ENCODE peak calls at places on chromosome 20, in five cellular contexts. L is B cell, H is GM12878, J is pancreas, I is AG10803. R is an unnamed sample.

GRCh38 chr20:51354191-51354768 is 188.2 kb downstream of the NFATC2 start:
- DNase-seq in L (no peak), H (no peak), J (no peak), I (no peak), R (no peak)

GRCh38 chr20:46959081-46959692 is 64.5 kb downstream of the EYA2 start:
- DNase-seq in L (no peak), H (no peak), J (no peak), I (peak), R (no peak)

GRCh38 chr20:17916365-17916996 is 52.1 kb downstream of the SNX5 start:
- DNase-seq in L (no peak), H (no peak), J (no peak), I (peak), R (no peak)

GRCh38 chr20:38186788-38187221 is 21.7 kb upstream of the TGM2 start:
- DNase-seq in L (no peak), H (no peak), J (no peak), I (no peak), R (no peak)

GRCh38 chr20:57809661-57810172 is 99.9 kb upstream of the PMEPA1 start:
- DNase-seq in L (no peak), H (no peak), J (no peak), I (peak), R (no peak)

GRCh38 chr20:46027245-46027853 is 1.7 kb upstream of the SLC12A5 start:
- DNase-seq in L (peak), H (no peak), J (no peak), I (peak), R (no peak)

GRCh38 chr20:54364365-54364764 is 111.0 kb upstream of the DOK5 start:
- DNase-seq in L (no peak), H (no peak), J (no peak), I (no peak), R (no peak)

GRCh38 chr20:31675828-31676533 is 38.3 kb downstream of the COX4I2 start:
- DNase-seq in L (peak), H (no peak), J (no peak), I (no peak), R (no peak)

GRCh38 chr20:32737371-32738223 is 5.7 kb downstream of the COMMD7 start:
- DNase-seq in L (no peak), H (no peak), J (no peak), I (peak), R (no peak)

GRCh38 chr20:23233341-23233740 is 117.2 kb upstream of the NXT1 start:
- DNase-seq in L (no peak), H (no peak), J (no peak), I (no peak), R (no peak)

GRCh38 chr20:41894255-41894963 is 276.2 kb upstream of the CHD6 start:
- DNase-seq in L (no peak), H (no peak), J (no peak), I (no peak), R (no peak)

GRCh38 chr20:23180451-23180921 is 94.4 kb upstream of the CD93 start:
- DNase-seq in L (no peak), H (no peak), J (no peak), I (no peak), R (no peak)

GRCh38 chr20:63979549-63980316 is at the start of gene SAMD10:
- DNase-seq in L (peak), H (peak), J (no peak), I (no peak), R (no peak)

GRCh38 chr20:17679786-17680127 is 2.3 kb downstream of the RRBP1 start:
- DNase-seq in L (no peak), H (no peak), J (peak), I (no peak), R (no peak)

GRCh38 chr20:11918280-11918952 is 723 bp downstream of the BTBD3 start:
- DNase-seq in L (no peak), H (no peak), J (no peak), I (no peak), R (no peak)

GRCh38 chr20:18388860-18389259 is 78.0 kb downstream of the DZANK1 start:
- DNase-seq in L (no peak), H (no peak), J (no peak), I (peak), R (no peak)

GRCh38 chr20:36644032-36644712 is 1.8 kb downstream of the SLA2 start:
- DNase-seq in L (no peak), H (no peak), J (no peak), I (no peak), R (no peak)

GRCh38 chr20:33423141-33423834 is 20.3 kb downstream of the SNTA1 start:
- DNase-seq in L (no peak), H (no peak), J (no peak), I (peak), R (no peak)

GRCh38 chr20:59939052-59939878 is 840 bp downstream of the PPP1R3D start:
- DNase-seq in L (peak), H (no peak), J (no peak), I (no peak), R (no peak)

GRCh38 chr20:56987992-56988391 is 278.4 kb downstream of the BMP7 start:
- DNase-seq in L (no peak), H (no peak), J (no peak), I (no peak), R (no peak)

GRCh38 chr20:53579581-53580375 is 13.9 kb downstream of the ZNF217 start:
- DNase-seq in L (no peak), H (no peak), J (peak), I (peak), R (peak)

GRCh38 chr20:37880726-37881591 is 22.0 kb upstream of the VSTM2L start:
- DNase-seq in L (no peak), H (no peak), J (no peak), I (no peak), R (no peak)

GRCh38 chr20:63750807-63751470 is 11.4 kb downstream of the SLC2A4RG start:
- DNase-seq in L (no peak), H (no peak), J (no peak), I (no peak), R (no peak)

GRCh38 chr20:46255440-46256104 is 52.7 kb downstream of the CDH22 start:
- DNase-seq in L (no peak), H (no peak), J (peak), I (no peak), R (no peak)

GRCh38 chr20:26308961-26309360 is 612.3 kb upstream of the ZNF337 start:
- DNase-seq in L (no peak), H (no peak), J (no peak), I (no peak), R (no peak)

GRCh38 chr20:29419378-29419777 is 1838.1 kb upstream of the DEFB115 start:
- DNase-seq in L (no peak), H (no peak), J (no peak), I (no peak), R (no peak)

GRCh38 chr20:51326241-51326819 is 216.2 kb downstream of the NFATC2 start:
- DNase-seq in L (no peak), H (no peak), J (no peak), I (peak), R (no peak)

GRCh38 chr20:39253051-39253682 is 291.0 kb downstream of the DHX35 start:
- DNase-seq in L (no peak), H (no peak), J (no peak), I (no peak), R (no peak)

GRCh38 chr20:1803216-1804128 is 91.7 kb upstream of the SIRPA start:
- DNase-seq in L (peak), H (no peak), J (no peak), I (peak), R (peak)

GRCh38 chr20:49724637-49725606 is 11.2 kb upstream of the B4GALT5 start:
- DNase-seq in L (peak), H (no peak), J (peak), I (peak), R (peak)

GRCh38 chr20:20711413-20711812 is 1.0 kb downstream of the RALGAPA2 start:
- DNase-seq in L (peak), H (no peak), J (peak), I (no peak), R (no peak)

GRCh38 chr20:48962976-48963730 is 41.6 kb downstream of the ARFGEF2 start:
- DNase-seq in L (no peak), H (no peak), J (no peak), I (no peak), R (no peak)

GRCh38 chr20:47741669-47742345 is 43.5 kb downstream of the SULF2 start:
- DNase-seq in L (no peak), H (no peak), J (no peak), I (no peak), R (no peak)

GRCh38 chr20:49948809-49949507 is 12.8 kb downstream of the RNF114 start:
- DNase-seq in L (no peak), H (no peak), J (no peak), I (peak), R (no peak)

GRCh38 chr20:62381202-62381797 is 5.6 kb upstream of the RPS21 start:
- DNase-seq in L (no peak), H (no peak), J (no peak), I (no peak), R (no peak)

DNA sequence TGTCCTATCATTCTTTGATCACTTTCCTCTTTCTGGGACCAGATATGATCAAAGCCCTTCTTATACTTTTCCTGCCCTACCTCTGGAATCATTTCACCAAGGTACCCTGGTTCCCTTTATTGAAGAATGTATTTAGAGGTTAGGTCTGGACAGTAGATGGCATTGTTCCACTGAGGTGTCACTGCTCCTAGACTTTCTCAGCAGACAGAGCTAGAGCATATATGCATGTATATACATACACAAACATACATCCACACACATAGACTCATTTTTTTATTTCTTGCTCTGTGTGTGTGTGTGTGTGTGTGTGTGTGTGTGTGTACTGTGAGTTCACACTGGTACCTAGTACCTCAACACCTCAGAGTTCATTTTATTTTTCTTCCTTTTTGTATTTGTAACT is 40.9 kb downstream of the PTPRA start:
- DNase-seq in L (no peak), H (no peak), J (no peak), I (no peak), R (no peak)
- TF ChIP-seq CTCF in L (no peak), H (peak), J (no peak), I (no peak), R (no peak)

DNA sequence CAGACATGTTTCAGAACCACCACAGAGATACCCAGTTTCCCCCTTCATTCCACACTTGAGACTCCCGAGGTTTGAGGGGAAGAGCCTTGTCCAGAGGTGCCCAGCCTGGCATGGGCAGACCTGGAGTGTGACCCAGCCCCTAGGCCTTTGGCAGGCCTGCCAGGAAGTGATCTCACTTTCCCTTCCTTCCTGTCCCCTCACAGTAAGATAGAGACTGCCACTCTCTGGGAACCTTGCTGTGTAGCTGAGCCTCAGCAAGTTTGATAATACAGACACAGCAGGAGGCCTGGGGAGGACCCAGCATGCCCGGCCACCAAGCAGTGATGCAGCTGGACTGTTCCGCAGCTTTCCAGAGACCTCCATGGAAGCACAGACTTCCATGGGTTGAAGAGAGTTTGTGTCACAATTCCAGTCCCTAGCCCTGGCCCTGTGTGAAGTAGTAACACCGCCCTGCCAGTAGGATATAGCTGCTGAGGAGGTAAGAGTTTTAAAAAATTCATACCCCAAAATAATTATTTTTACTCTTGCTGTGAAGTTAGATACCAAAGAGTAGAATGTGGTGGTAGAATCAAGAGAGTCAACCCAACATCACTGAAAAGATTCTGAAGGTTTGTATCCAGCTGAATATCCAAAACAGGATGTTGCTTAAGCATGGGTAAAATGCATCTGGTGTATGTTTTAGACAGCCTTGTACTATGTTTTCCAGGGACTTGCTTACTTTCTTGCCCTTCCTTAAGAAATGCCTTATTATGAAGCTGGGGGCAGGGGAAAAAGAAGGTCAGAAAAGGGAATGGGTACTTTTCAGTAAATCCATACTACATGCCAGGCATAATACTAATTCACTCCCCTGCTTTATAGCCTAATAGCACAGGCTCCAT is 16.3 kb downstream of the PKIG start:
- DNase-seq in L (no peak), H (no peak), J (no peak), I (peak), R (no peak)
- TF ChIP-seq CTCF in L (peak), H (peak), J (no peak), I (no peak), R (peak)

DNA sequence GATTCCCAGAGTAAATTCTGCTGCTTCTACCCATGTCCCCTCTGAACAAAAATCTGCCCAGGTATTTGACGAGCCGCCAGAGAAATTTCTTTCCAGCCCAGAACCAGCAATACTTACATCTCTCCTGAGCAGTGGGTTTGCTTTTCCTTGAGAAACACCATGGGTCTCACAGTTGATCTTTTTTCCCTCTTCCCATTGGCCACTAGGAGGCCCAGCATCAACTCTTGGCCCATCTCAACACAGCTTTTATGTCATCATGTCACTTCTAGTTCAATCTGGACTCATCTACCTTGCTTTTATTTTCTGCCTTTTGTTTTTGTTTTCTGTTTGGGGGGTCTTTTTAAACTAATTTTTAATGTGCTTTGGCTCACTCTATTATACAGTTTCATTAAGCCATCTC is 18.8 kb downstream of the MAFB start:
- DNase-seq in L (no peak), H (no peak), J (no peak), I (no peak), R (peak)
- TF ChIP-seq CTCF in L (no peak), H (peak), J (no peak), I (peak), R (peak)

GRCh38 chr20:61120595-61121515 is 131.2 kb upstream of the CDH4 start:
- DNase-seq in L (peak), H (no peak), J (peak), I (peak), R (peak)
- TF ChIP-seq CTCF in L (no peak), H (no peak), J (peak), I (peak), R (peak)

DNA sequence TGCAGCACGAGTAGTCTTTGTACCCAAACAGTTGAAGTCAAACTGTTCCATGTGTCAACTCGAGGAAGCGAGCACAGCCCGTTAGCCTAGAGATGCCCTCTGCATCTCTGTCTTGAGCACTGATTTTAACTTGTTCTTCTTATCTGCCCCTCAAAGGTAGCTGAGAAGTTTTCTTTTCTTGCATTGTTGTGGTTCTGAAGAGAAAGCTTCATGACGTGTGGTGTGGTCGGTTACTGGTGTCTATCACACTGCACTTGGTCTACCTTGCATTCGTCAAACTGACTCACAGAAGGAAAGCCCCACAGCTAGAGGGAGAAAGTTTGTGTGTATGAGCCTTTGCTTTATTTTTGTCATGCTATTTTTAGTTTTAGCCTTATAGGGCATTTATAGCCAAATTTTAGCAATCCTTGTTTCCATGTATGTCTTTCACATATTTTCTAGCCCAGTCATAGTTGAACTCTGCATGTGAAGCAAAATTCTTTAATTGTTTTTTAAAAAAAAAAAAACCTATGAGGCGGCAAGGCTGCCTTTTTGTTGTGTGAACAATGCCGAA is 115.1 kb downstream of the JAG1 start:
- DNase-seq in L (no peak), H (peak), J (no peak), I (peak), R (no peak)
- TF ChIP-seq CTCF in L (no peak), H (no peak), J (no peak), I (peak), R (no peak)